ENCODE peak calls at places on chromosome 14, in eight cellular contexts. One of them, this sample, is unnamed.

GRCh38 chr14:72708708-72709475 is 185.0 kb downstream of the DPF3 start:
- DNase-seq in PC-9: no peak
- DNase-seq in NB4: no peak
- DNase-seq in fibroblast of lung: no peak
- DNase-seq in fibroblast of mammary gland: peak; percentile 7
- DNase-seq in HL-60: no peak
- DNase-seq in stomach: no peak
- DNase-seq in BJ: no peak
- DNase-seq in this sample: no peak

GRCh38 chr14:63992858-63993257 is 140.1 kb downstream of the SYNE2 start:
- DNase-seq in stomach: no peak
- DNase-seq in fibroblast of mammary gland: no peak
- DNase-seq in HL-60: no peak
- DNase-seq in NB4: no peak
- DNase-seq in BJ: no peak
- DNase-seq in PC-9: no peak
- DNase-seq in fibroblast of lung: no peak
- DNase-seq in this sample: peak; percentile 15

GRCh38 chr14:98912655-98913054 is 359.3 kb downstream of the BCL11B start:
- DNase-seq in stomach: no peak
- DNase-seq in NB4: no peak
- DNase-seq in fibroblast of mammary gland: no peak
- DNase-seq in BJ: no peak
- DNase-seq in HL-60: no peak
- DNase-seq in fibroblast of lung: no peak
- DNase-seq in PC-9: no peak
- DNase-seq in this sample: no peak

GRCh38 chr14:91509878-91510170 is 286 bp downstream of the PPP4R3A start:
- DNase-seq in BJ: no peak
- DNase-seq in fibroblast of lung: no peak
- DNase-seq in NB4: no peak
- DNase-seq in fibroblast of mammary gland: no peak
- DNase-seq in HL-60: no peak
- DNase-seq in PC-9: no peak
- DNase-seq in stomach: no peak
- DNase-seq in this sample: no peak

GRCh38 chr14:49401373-49401772 is 184.8 kb downstream of the RPS29 start:
- DNase-seq in BJ: no peak
- DNase-seq in PC-9: no peak
- DNase-seq in stomach: no peak
- DNase-seq in fibroblast of lung: no peak
- DNase-seq in HL-60: no peak
- DNase-seq in NB4: no peak
- DNase-seq in fibroblast of mammary gland: no peak
- DNase-seq in this sample: no peak

GRCh38 chr14:67137744-67138371 is 51.4 kb upstream of the GARIN2 start:
- DNase-seq in HL-60: no peak
- DNase-seq in BJ: no peak
- DNase-seq in NB4: peak; percentile 28
- DNase-seq in fibroblast of lung: peak; percentile 39
- DNase-seq in stomach: no peak
- DNase-seq in fibroblast of mammary gland: peak; percentile 26
- DNase-seq in PC-9: no peak
- DNase-seq in this sample: no peak

GRCh38 chr14:101554991-101555668 is 6.2 kb upstream of the DIO3 start:
- DNase-seq in fibroblast of mammary gland: no peak
- DNase-seq in fibroblast of lung: no peak
- DNase-seq in stomach: no peak
- DNase-seq in BJ: no peak
- DNase-seq in HL-60: no peak
- DNase-seq in NB4: no peak
- DNase-seq in PC-9: no peak
- DNase-seq in this sample: no peak

GRCh38 chr14:103056322-103057027 is 874 bp downstream of the CDC42BPB start:
- DNase-seq in fibroblast of lung: peak; percentile 61
- DNase-seq in fibroblast of mammary gland: peak; percentile 72
- DNase-seq in BJ: no peak
- DNase-seq in HL-60: no peak
- DNase-seq in stomach: peak; percentile 55
- DNase-seq in PC-9: peak; percentile 72
- DNase-seq in NB4: peak; percentile 69
- DNase-seq in this sample: no peak

GRCh38 chr14:101475468-101476257 is 85.6 kb upstream of the DIO3 start:
- DNase-seq in fibroblast of lung: peak; percentile 94
- DNase-seq in stomach: peak; percentile 23
- DNase-seq in NB4: peak; percentile 76
- DNase-seq in PC-9: peak; percentile 44
- DNase-seq in HL-60: peak; percentile 23
- DNase-seq in fibroblast of mammary gland: peak; percentile 78
- DNase-seq in BJ: peak; percentile 51
- DNase-seq in this sample: no peak

GRCh38 chr14:98926802-98927201 is 345.2 kb downstream of the BCL11B start:
- DNase-seq in fibroblast of mammary gland: peak; percentile 18
- DNase-seq in stomach: no peak
- DNase-seq in fibroblast of lung: peak; percentile 17
- DNase-seq in HL-60: no peak
- DNase-seq in PC-9: no peak
- DNase-seq in NB4: no peak
- DNase-seq in BJ: no peak
- DNase-seq in this sample: no peak

GRCh38 chr14:64296561-64296960 is 2.4 kb upstream of the ESR2 start:
- DNase-seq in BJ: no peak
- DNase-seq in fibroblast of lung: peak; percentile 51
- DNase-seq in HL-60: no peak
- DNase-seq in fibroblast of mammary gland: peak; percentile 57
- DNase-seq in NB4: no peak
- DNase-seq in PC-9: no peak
- DNase-seq in stomach: no peak
- DNase-seq in this sample: no peak

GRCh38 chr14:59046746-59047145 is 141.7 kb upstream of the DAAM1 start:
- DNase-seq in fibroblast of lung: peak; percentile 19
- DNase-seq in PC-9: no peak
- DNase-seq in BJ: no peak
- DNase-seq in fibroblast of mammary gland: no peak
- DNase-seq in NB4: no peak
- DNase-seq in HL-60: no peak
- DNase-seq in stomach: no peak
- DNase-seq in this sample: no peak

GRCh38 chr14:32682219-32682618 is 256.5 kb upstream of the NPAS3 start:
- DNase-seq in fibroblast of lung: no peak
- DNase-seq in fibroblast of mammary gland: no peak
- DNase-seq in HL-60: no peak
- DNase-seq in NB4: no peak
- DNase-seq in BJ: no peak
- DNase-seq in PC-9: no peak
- DNase-seq in stomach: no peak
- DNase-seq in this sample: no peak

DNA sequence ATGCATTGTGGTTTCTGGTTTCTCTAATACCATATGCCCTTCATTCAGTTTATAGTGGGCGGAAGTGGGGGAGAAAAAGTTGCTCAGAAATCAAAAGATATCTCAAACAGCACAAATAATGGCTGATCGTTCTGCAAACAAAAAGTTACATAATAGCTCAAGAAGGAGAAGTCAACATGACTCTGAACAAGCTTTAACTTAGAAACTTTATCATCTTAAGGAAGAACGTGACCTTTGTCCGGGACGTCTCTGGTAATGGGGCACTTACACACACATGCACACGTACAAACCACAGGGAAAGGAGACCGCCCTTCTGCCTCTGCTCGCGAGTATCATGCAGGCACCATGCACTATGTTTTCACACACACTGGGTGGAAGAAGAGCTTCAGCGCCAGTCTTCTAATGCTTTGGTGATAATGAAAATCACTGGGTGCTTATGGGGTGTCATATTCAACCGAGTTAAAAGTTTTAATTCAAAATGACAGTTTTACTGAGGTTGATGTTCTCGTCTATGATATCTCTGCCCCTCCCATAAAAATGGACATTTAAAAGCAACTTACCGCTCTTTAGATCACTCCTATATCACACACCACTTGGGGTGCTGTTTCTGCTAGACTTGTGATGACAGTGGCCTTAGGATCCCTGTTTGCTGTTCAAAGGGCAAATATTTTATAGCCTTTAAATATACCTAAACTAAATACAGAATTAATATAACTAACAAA is 4.7 kb downstream of the FOS start:
- DNase-seq in PC-9: no peak
- DNase-seq in NB4: peak; percentile 72
- DNase-seq in fibroblast of lung: peak; percentile 67
- DNase-seq in stomach: peak; percentile 72
- DNase-seq in BJ: no peak
- DNase-seq in fibroblast of mammary gland: no peak
- DNase-seq in HL-60: peak; percentile 82
- DNase-seq in this sample: no peak
- TF ChIP-seq CTCF in PC-9: peak; percentile 52
- TF ChIP-seq CTCF in NB4: peak; percentile 40
- TF ChIP-seq CTCF in fibroblast of lung: peak; percentile 19
- TF ChIP-seq CTCF in stomach: no peak
- TF ChIP-seq CTCF in BJ: no peak
- TF ChIP-seq CTCF in fibroblast of mammary gland: peak; percentile 5
- TF ChIP-seq CTCF in HL-60: no peak
- TF ChIP-seq CTCF in this sample: no peak

GRCh38 chr14:24312736-24313507 is 1.6 kb downstream of the LTB4R start:
- DNase-seq in fibroblast of mammary gland: no peak
- DNase-seq in NB4: peak; percentile 74
- DNase-seq in BJ: no peak
- DNase-seq in HL-60: peak; percentile 90
- DNase-seq in fibroblast of lung: peak; percentile 34
- DNase-seq in PC-9: no peak
- DNase-seq in stomach: no peak
- DNase-seq in this sample: no peak
- H3K4me3 ChIP-seq in fibroblast of mammary gland: no peak overlapping the region
- H3K4me3 ChIP-seq in NB4: no peak overlapping the region
- H3K4me3 ChIP-seq in BJ: no peak overlapping the region
- H3K4me3 ChIP-seq in HL-60: peak overlapping the region; percentile 47
- H3K4me3 ChIP-seq in fibroblast of lung: no peak overlapping the region
- H3K4me3 ChIP-seq in PC-9: no peak overlapping the region
- H3K4me3 ChIP-seq in stomach: peak overlapping the region; percentile 47
- H3K4me3 ChIP-seq in this sample: no peak overlapping the region

GRCh38 chr14:61761557-61761956 is 663 bp upstream of the SNAPC1 start:
- DNase-seq in HL-60: no peak
- DNase-seq in BJ: no peak
- DNase-seq in stomach: no peak
- DNase-seq in fibroblast of mammary gland: no peak
- DNase-seq in PC-9: no peak
- DNase-seq in fibroblast of lung: no peak
- DNase-seq in NB4: no peak
- DNase-seq in this sample: no peak
- TF ChIP-seq CTCF in HL-60: no peak
- TF ChIP-seq CTCF in BJ: no peak
- TF ChIP-seq CTCF in stomach: no peak
- TF ChIP-seq CTCF in fibroblast of mammary gland: no peak
- TF ChIP-seq CTCF in PC-9: no peak
- TF ChIP-seq CTCF in fibroblast of lung: no peak
- TF ChIP-seq CTCF in NB4: no peak
- TF ChIP-seq CTCF in this sample: peak; percentile 20

DNA sequence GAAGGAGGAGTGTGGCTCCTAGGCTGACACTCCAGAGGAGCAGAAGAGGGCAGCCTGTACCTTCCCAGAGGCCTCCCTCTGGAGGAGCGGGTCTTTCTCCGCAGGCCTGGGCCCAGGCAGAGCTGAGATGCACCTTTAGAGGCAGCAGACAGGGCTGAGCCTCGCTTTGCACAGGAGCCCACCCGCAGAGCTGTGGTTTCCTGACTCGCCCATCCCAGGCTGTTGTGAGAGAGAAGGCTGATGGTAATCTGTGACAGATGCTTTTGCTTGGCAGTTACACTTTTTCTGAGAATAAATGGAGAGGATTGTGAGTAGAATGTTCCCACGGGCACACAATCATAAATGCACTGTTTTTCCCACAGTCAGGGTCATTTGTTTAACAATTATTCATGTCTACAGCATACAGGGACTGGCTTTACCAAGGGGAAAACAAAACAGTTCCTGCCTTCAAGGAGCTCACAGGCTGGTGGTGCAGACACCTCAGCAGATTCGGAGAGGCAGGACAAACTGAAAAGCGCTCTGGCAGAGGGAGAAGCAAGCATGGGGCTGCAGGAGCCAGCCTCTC is 13.9 kb downstream of the EVL start:
- DNase-seq in NB4: peak; percentile 95
- DNase-seq in stomach: peak; percentile 47
- DNase-seq in HL-60: no peak
- DNase-seq in fibroblast of mammary gland: peak; percentile 86
- DNase-seq in fibroblast of lung: peak; percentile 39
- DNase-seq in PC-9: no peak
- DNase-seq in BJ: peak; percentile 68
- DNase-seq in this sample: no peak
- H3K4me3 ChIP-seq in NB4: peak overlapping the region; percentile 30
- H3K4me3 ChIP-seq in stomach: no peak overlapping the region
- H3K4me3 ChIP-seq in HL-60: no peak overlapping the region
- H3K4me3 ChIP-seq in fibroblast of mammary gland: no peak overlapping the region
- H3K4me3 ChIP-seq in fibroblast of lung: no peak overlapping the region
- H3K4me3 ChIP-seq in PC-9: no peak overlapping the region
- H3K4me3 ChIP-seq in BJ: no peak overlapping the region
- H3K4me3 ChIP-seq in this sample: no peak overlapping the region

GRCh38 chr14:34527591-34527990 is 11.9 kb downstream of the EAPP start:
- DNase-seq in HL-60: no peak
- DNase-seq in fibroblast of lung: no peak
- DNase-seq in BJ: no peak
- DNase-seq in fibroblast of mammary gland: no peak
- DNase-seq in stomach: no peak
- DNase-seq in PC-9: no peak
- DNase-seq in NB4: no peak
- DNase-seq in this sample: no peak

DNA sequence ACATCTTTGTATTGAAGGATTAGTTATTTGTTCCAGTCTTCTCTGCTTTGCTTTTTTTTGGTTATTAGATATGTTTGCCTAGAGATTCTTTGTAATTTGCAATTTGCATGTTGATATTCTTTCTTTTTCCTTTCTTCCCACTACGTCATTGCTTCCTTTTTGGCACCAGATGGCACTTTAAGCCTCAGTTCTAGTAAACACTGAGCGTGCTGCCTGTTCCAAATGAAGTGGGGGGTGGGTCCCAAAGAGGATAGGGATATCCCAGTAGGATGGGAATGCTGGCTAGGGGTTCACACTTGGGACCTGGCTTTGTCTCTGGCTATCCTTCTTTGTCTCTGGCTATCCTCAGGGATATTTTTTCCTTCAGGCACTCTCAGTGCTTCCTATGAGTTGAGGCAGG is 17.0 kb downstream of the EAPP start:
- DNase-seq in fibroblast of lung: no peak
- DNase-seq in fibroblast of mammary gland: no peak
- DNase-seq in HL-60: no peak
- DNase-seq in NB4: no peak
- DNase-seq in PC-9: no peak
- DNase-seq in BJ: no peak
- DNase-seq in stomach: no peak
- DNase-seq in this sample: no peak
- TF ChIP-seq CTCF in fibroblast of lung: no peak
- TF ChIP-seq CTCF in fibroblast of mammary gland: no peak
- TF ChIP-seq CTCF in HL-60: no peak
- TF ChIP-seq CTCF in NB4: no peak
- TF ChIP-seq CTCF in PC-9: no peak
- TF ChIP-seq CTCF in BJ: no peak
- TF ChIP-seq CTCF in stomach: no peak
- TF ChIP-seq CTCF in this sample: no peak

This sample was measured in LNCaP clone FGC.